ENCODE peak calls at places on chromosomes 12 and 14, in six cellular contexts. T is uterus, W is left lung, V is GM12865, K is MG63, D is AG10803. A is an unnamed sample.

GRCh38 chr14:29166507-29166906 is 399.9 kb downstream of the FOXG1 start:
- DNase-seq in K (no peak), T (no peak), W (no peak), V (peak), D (no peak), A (no peak)

GRCh38 chr14:91417983-91418386 is 365 bp upstream of the CCDC88C start:
- DNase-seq in D (no peak), V (peak), T (no peak), W (no peak), K (peak), A (no peak)

GRCh38 chr12:31732926-31733548 is 4.2 kb upstream of the AMN1 start:
- DNase-seq in D (peak), T (no peak), K (peak), W (no peak), V (peak), A (peak)

GRCh38 chr12:10722905-10723866 is at the start of gene YBX3:
- DNase-seq in V (peak), T (peak), W (peak), D (peak), K (peak), A (peak)

GRCh38 chr14:37709419-37710195 is 114.2 kb downstream of the TTC6 start:
- DNase-seq in D (peak), T (no peak), V (no peak), W (no peak), K (no peak), A (peak)

GRCh38 chr12:114013601-114014345 is 47.6 kb upstream of the RBM19 start:
- DNase-seq in D (peak), K (peak), V (peak), T (no peak), W (no peak), A (peak)

GRCh38 chr12:95059984-95060383 is 13.4 kb downstream of the NR2C1 start:
- DNase-seq in V (no peak), W (no peak), D (no peak), K (no peak), T (no peak), A (no peak)

GRCh38 chr12:121162985-121163384 is 30.3 kb downstream of the P2RX7 start:
- DNase-seq in D (no peak), V (no peak), T (no peak), W (no peak), K (no peak), A (no peak)

GRCh38 chr14:68665116-68665515 is 127.8 kb downstream of the ZFP36L1 start:
- DNase-seq in V (no peak), K (no peak), D (no peak), T (no peak), W (no peak), A (no peak)

GRCh38 chr14:63513756-63514155 is 29.4 kb downstream of the PPP2R5E start:
- DNase-seq in K (no peak), V (no peak), W (no peak), D (no peak), T (no peak), A (no peak)

GRCh38 chr14:67480011-67480410 is 8.5 kb downstream of the TMEM229B start:
- DNase-seq in W (no peak), V (no peak), D (no peak), T (no peak), K (no peak), A (no peak)

GRCh38 chr12:90543393-90543792 is 411.6 kb downstream of the CCER1 start:
- DNase-seq in T (no peak), V (no peak), W (no peak), D (peak), K (no peak), A (no peak)

GRCh38 chr12:64998327-64999156 is 122.6 kb downstream of the WIF1 start:
- DNase-seq in T (no peak), K (peak), V (no peak), W (no peak), D (peak), A (no peak)

DNA sequence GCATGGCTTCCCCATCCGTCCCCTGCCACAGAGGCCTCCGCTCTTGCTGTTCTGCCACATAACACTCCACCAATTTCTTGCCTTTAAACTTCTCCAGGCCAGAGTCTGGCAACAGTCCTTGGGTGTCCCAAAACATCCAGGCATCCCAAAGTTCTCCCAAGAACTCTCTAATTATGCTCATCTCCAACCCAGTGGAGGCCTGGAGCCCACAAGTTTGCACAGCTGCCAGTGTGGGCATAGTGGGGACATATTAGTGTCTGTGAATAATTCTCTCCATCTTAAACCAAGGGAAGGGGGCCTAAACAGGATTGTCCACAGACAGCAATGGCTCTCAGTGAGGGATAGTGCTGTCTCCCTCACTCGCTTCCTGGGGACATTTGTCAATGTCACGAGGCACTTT is 124.8 kb downstream of the NUAK1 start:
- DNase-seq in T (no peak), V (no peak), D (no peak), W (no peak), K (no peak), A (no peak)
- H3K4me3 ChIP-seq in T (no peak), V (no peak), D (no peak), W (no peak), K (no peak), A (no peak)

DNA sequence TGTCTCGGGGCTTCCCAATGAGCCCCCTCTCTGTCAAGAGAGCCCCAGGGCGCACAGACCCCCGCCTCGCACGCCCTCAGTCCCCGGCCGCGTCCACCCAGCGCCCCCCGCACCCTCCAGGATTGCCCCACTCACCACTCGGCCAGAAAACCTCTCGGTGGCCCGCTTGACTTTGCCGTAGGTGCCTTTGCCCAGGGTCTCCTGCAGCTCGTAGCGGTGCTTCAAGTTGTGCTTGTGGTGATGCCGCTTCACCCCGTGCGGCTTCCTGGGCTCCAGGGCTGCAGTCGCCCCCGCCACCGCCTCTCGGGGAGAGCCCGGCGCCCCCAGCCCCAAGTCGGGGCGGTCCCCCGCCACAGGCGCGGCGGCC is 492 bp downstream of the NUAK1 start:
- DNase-seq in D (no peak), K (no peak), T (peak), V (no peak), W (no peak), A (no peak)
- H3K4me3 ChIP-seq in D (peak), K (peak), T (peak), V (no peak), W (peak), A (no peak)

GRCh38 chr14:74240794-74241610 is 1.8 kb downstream of the VSX2 start:
- DNase-seq in W (no peak), T (no peak), D (no peak), K (no peak), V (no peak), A (no peak)
- H3K4me3 ChIP-seq in W (no peak), T (no peak), D (no peak), K (no peak), V (no peak), A (no peak)

DNA sequence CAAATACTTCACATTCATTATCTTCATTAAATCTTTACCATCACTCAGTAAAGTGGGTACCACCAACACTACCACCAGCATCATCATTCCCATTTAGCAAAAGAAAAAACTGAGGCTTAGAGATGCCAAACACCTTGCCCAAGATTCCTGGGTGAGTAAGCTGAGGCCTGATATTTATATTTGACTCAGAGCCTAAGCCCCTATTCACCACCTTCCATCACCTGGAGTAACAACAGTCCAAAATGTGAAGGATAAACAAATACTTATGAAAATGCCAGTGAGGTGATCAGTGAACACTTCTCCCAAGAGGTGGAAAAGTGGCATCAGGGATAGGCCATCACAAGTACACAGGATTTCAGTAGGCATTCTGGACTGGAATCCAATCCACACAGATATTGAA is 3.7 kb downstream of the SLC38A1 start:
- DNase-seq in K (no peak), T (no peak), V (no peak), W (no peak), D (no peak), A (no peak)
- H3K4me3 ChIP-seq in K (peak), T (no peak), V (peak), W (no peak), D (no peak), A (no peak)

GRCh38 chr12:57735198-57735855 is 3.2 kb downstream of the AGAP2 start:
- DNase-seq in D (no peak), W (no peak), K (no peak), T (no peak), V (no peak), A (no peak)
- H3K4me3 ChIP-seq in D (no peak), W (no peak), K (no peak), T (no peak), V (no peak), A (no peak)

DNA sequence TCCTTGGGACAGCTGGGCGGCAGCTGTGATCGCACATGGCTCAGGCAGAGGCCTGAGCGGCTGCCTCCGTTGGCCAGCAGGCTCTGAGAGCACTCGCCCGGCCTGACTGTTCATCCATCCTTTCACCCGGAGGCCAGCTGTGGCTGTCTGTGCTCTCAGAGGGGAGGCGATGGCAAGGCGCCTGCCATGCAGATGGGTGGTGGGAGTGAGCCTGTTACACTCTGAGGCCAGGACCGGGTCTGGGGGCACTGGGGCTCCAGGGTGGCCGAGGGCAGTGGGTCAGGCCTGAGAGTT is 292.3 kb downstream of the TMEM121 start:
- DNase-seq in D (no peak), T (no peak), V (no peak), W (no peak), K (no peak), A (no peak)
- H3K4me3 ChIP-seq in D (no peak), T (no peak), V (no peak), W (no peak), K (no peak), A (no peak)